ENCODE peak calls at places on chromosome 15, in six cellular contexts. J, I, O, P, T and A are unnamed samples.

GRCh38 chr15:79308874-79309273 is 2.0 kb upstream of the TMED3 start:
- DNase-seq in J (no peak), I (no peak), O (no peak), P (no peak), T (no peak), A (no peak)

GRCh38 chr15:31457161-31457560 is 130.5 kb downstream of the KLF13 start:
- DNase-seq in J (no peak), I (no peak), O (no peak), P (no peak), T (no peak), A (no peak)

GRCh38 chr15:97566957-97567356 is 393.5 kb upstream of the ARRDC4 start:
- DNase-seq in J (no peak), I (no peak), O (no peak), P (no peak), T (no peak), A (no peak)

GRCh38 chr15:100913961-100914360 is 5.2 kb upstream of the LRRK1 start:
- DNase-seq in J (no peak), I (no peak), O (no peak), P (peak; percentile 61), T (no peak), A (no peak)

GRCh38 chr15:74242296-74242929 is 6.3 kb downstream of the CCDC33 start:
- DNase-seq in J (peak; percentile 6), I (peak; percentile 20), O (no peak), P (no peak), T (no peak), A (no peak)

GRCh38 chr15:40100947-40101905 is 7.5 kb downstream of the BMF start:
- DNase-seq in J (no peak), I (no peak), O (no peak), P (peak; percentile 46), T (no peak), A (no peak)

GRCh38 chr15:90594297-90594696 is 64.6 kb downstream of the CRTC3 start:
- DNase-seq in J (no peak), I (no peak), O (peak; percentile 83), P (peak; percentile 89), T (peak; percentile 54), A (peak; percentile 38)

GRCh38 chr15:99110581-99111320 is 5.9 kb downstream of the SYNM start:
- DNase-seq in J (no peak), I (no peak), O (no peak), P (peak; percentile 76), T (no peak), A (no peak)

GRCh38 chr15:89912674-89913396 is at the start of gene ARPIN:
- DNase-seq in J (peak; percentile 16), I (no peak), O (no peak), P (peak; percentile 82), T (no peak), A (peak; percentile 45)

GRCh38 chr15:90665288-90666134 is 51.6 kb upstream of the BLM start:
- DNase-seq in J (peak; percentile 21), I (peak; percentile 82), O (peak; percentile 25), P (peak; percentile 83), T (no peak), A (no peak)

GRCh38 chr15:41827880-41828746 is at the start of gene JMJD7:
- DNase-seq in J (peak; percentile 61), I (peak; percentile 100), O (peak; percentile 98), P (peak; percentile 97), T (peak; percentile 74), A (peak; percentile 97)

GRCh38 chr15:69392352-69392751 is 21.8 kb upstream of the KIF23 start:
- DNase-seq in J (no peak), I (no peak), O (no peak), P (no peak), T (no peak), A (no peak)

GRCh38 chr15:85974348-85974705 is 105.3 kb upstream of the AGBL1 start:
- DNase-seq in J (no peak), I (no peak), O (no peak), P (no peak), T (no peak), A (no peak)

GRCh38 chr15:67520976-67521769 is at the start of gene C15orf61:
- DNase-seq in J (peak; percentile 83), I (peak; percentile 94), O (peak; percentile 82), P (peak; percentile 92), T (peak; percentile 13), A (peak; percentile 83)
- H3K27ac ChIP-seq in J (peak within 1 kb of the TSS; percentile 99), I (peak within 1 kb of the TSS; percentile 97), O (peak within 1 kb of the TSS; percentile 80), P (peak within 1 kb of the TSS; percentile 96), T (peak within 1 kb of the TSS; percentile 98), A (peak within 1 kb of the TSS; percentile 88)

DNA sequence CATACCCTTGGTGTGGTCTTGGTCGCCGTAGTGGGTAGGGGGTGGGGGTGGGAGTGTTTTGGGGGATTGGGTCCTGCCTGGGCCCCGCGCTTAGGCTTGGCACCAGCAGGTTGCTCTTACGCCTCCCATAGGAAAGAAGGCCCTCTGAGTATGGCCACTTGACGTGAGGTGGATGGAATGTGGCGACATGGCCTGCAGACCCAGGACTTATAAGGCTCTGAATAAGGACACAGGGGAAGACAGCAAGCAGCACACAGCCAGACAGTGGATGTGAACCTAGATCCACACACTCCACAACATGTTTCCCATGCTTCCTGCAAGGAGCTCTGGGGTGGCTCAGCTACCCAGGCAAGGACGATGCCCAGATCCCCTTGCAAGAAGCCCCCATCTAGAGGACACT is 12.4 kb downstream of the RBPMS2 start:
- DNase-seq in J (no peak), I (no peak), O (no peak), P (peak; percentile 77), T (no peak), A (no peak)
- H3K27ac ChIP-seq in J (no peak overlapping the region), I (no peak overlapping the region), O (no peak overlapping the region), P (peak overlapping the region; percentile 84), T (peak overlapping the region; percentile 49), A (no peak overlapping the region)

GRCh38 chr15:38861108-38861507 is 296.5 kb upstream of the RASGRP1 start:
- DNase-seq in J (no peak), I (no peak), O (no peak), P (no peak), T (no peak), A (no peak)

GRCh38 chr15:38860253-38860652 is 295.6 kb upstream of the RASGRP1 start:
- DNase-seq in J (no peak), I (no peak), O (no peak), P (no peak), T (no peak), A (no peak)

GRCh38 chr15:38857814-38858213 is 293.2 kb upstream of the RASGRP1 start:
- DNase-seq in J (no peak), I (no peak), O (no peak), P (no peak), T (no peak), A (no peak)

GRCh38 chr15:38860682-38861081 is 296.1 kb upstream of the RASGRP1 start:
- DNase-seq in J (no peak), I (no peak), O (no peak), P (no peak), T (no peak), A (no peak)

DNA sequence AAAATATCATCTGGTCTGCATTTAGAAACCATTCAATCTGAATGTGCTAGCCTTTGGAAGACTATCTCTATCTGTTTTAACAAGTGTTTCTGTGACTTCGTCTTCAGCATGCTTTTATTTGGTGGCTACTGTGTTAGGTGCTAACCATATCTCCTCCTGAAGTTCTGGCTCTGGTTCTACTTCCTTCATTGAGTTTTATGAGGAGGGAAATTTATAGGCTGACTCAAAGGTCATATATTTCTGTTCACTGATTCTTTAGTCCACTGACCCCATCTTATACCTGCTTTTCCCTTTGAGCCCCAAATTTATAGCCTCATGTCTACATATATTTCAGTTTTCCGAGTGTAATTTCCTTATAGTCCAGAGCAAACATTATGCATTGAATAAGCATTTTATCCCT is 295.0 kb upstream of the RASGRP1 start:
- DNase-seq in J (no peak), I (no peak), O (no peak), P (no peak), T (no peak), A (no peak)
- H3K27ac ChIP-seq in J (no peak overlapping the region), I (no peak overlapping the region), O (no peak overlapping the region), P (no peak overlapping the region), T (no peak overlapping the region), A (no peak overlapping the region)

GRCh38 chr15:77025471-77025901 is 30.6 kb downstream of the PSTPIP1 start:
- DNase-seq in J (no peak), I (no peak), O (no peak), P (peak; percentile 50), T (no peak), A (no peak)

GRCh38 chr15:77023576-77024272 is 28.8 kb downstream of the PSTPIP1 start:
- DNase-seq in J (no peak), I (no peak), O (no peak), P (no peak), T (no peak), A (no peak)

GRCh38 chr15:77025066-77025435 is 30.1 kb downstream of the PSTPIP1 start:
- DNase-seq in J (no peak), I (no peak), O (no peak), P (peak; percentile 46), T (no peak), A (no peak)

GRCh38 chr15:77025941-77026411 is 31.1 kb downstream of the PSTPIP1 start:
- DNase-seq in J (no peak), I (no peak), O (no peak), P (peak; percentile 22), T (no peak), A (no peak)

GRCh38 chr15:77024273-77025065 is 29.5 kb downstream of the PSTPIP1 start:
- DNase-seq in J (peak; percentile 21), I (peak; percentile 87), O (peak; percentile 54), P (peak; percentile 78), T (no peak), A (no peak)
- H3K27ac ChIP-seq in J (no peak overlapping the region), I (no peak overlapping the region), O (no peak overlapping the region), P (no peak overlapping the region), T (no peak overlapping the region), A (no peak overlapping the region)

GRCh38 chr15:25236143-25236860 is 202.5 kb downstream of the UBE3A start:
- DNase-seq in J (no peak), I (no peak), O (no peak), P (peak; percentile 30), T (no peak), A (no peak)
- H3K27ac ChIP-seq in J (no peak overlapping the region), I (no peak overlapping the region), O (no peak overlapping the region), P (no peak overlapping the region), T (no peak overlapping the region), A (no peak overlapping the region)

DNA sequence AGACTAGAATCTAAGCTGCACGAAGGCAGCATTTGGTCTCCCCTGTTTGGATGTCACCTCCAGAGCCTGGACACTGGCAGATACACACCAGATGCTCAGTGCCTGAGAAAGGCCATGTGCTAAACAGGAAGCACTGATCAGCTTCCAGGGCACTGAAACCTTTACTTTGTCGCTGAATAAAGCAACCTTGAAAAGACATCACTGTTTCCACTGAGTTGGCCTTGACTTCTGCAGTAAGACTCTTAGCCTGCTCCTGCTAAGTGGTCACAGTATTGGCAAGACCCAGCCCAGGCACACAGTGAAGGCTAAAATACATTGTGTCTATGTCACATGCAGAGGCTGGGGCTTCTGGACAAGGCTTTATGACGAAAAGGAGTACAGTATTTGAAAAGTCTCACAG is 104.3 kb upstream of the ICE2 start:
- DNase-seq in J (no peak), I (no peak), O (no peak), P (no peak), T (no peak), A (no peak)
- H3K27ac ChIP-seq in J (no peak overlapping the region), I (no peak overlapping the region), O (peak overlapping the region; percentile 62), P (no peak overlapping the region), T (peak overlapping the region; percentile 77), A (no peak overlapping the region)